ENCODE peak calls at places on chromosomes 7 and 10, in eight cellular contexts. H is transverse colon, C is H1, P is sigmoid colon, Y is SK-N-SH, D is upper lobe of left lung, T is stomach, L is GM12878. N is an unnamed sample.

GRCh38 chr7:44122529-44122928 is 819 bp downstream of the POLD2 start:
- DNase-seq in D (no peak), L (no peak), P (no peak), Y (peak; percentile 51), H (no peak), C (no peak), T (no peak), N (no peak)

GRCh38 chr7:135792866-135793265 is 44.3 kb upstream of the FAM180A start:
- DNase-seq in D (no peak), H (no peak), P (no peak), T (no peak), L (no peak), C (no peak), Y (no peak), N (no peak)

GRCh38 chr7:150003304-150003810 is 129.6 kb downstream of the ATP6V0E2 start:
- DNase-seq in T (no peak), D (no peak), P (no peak), H (no peak), L (no peak), Y (no peak), C (no peak), N (no peak)

GRCh38 chr7:15209385-15209784 is 306.8 kb upstream of the DGKB start:
- DNase-seq in H (no peak), T (no peak), L (no peak), D (no peak), Y (no peak), C (no peak), P (no peak), N (no peak)

GRCh38 chr10:49076741-49077521 is 38.4 kb downstream of the VSTM4 start:
- DNase-seq in P (no peak), D (no peak), Y (no peak), C (peak; percentile 17), T (no peak), L (peak; percentile 44), H (no peak), N (no peak)

GRCh38 chr10:89171996-89172395 is 35.1 kb downstream of the CH25H start:
- DNase-seq in L (no peak), Y (no peak), D (no peak), T (no peak), P (no peak), H (no peak), C (no peak), N (no peak)

GRCh38 chr7:151351967-151352366 is 10.4 kb downstream of the NUB1 start:
- DNase-seq in P (no peak), H (no peak), C (no peak), Y (no peak), D (no peak), T (no peak), L (no peak), N (no peak)

GRCh38 chr7:23291957-23292560 is 7.1 kb upstream of the MALSU1 start:
- DNase-seq in C (no peak), T (no peak), L (no peak), D (no peak), H (no peak), Y (no peak), P (no peak), N (no peak)

GRCh38 chr10:69973678-69974077 is 79.0 kb upstream of the MACROH2A2 start:
- DNase-seq in C (no peak), H (no peak), T (no peak), L (no peak), Y (no peak), D (no peak), P (no peak), N (no peak)

GRCh38 chr7:42614636-42615035 is 297.2 kb downstream of the C7orf25 start:
- DNase-seq in C (no peak), T (no peak), P (no peak), H (no peak), L (no peak), D (no peak), Y (no peak), N (no peak)

GRCh38 chr10:108365541-108365940 is 1201.0 kb upstream of the SORCS1 start:
- DNase-seq in D (no peak), P (no peak), C (no peak), H (no peak), L (no peak), Y (no peak), T (no peak), N (no peak)

GRCh38 chr10:16440396-16441105 is 3.7 kb downstream of the PTER start:
- DNase-seq in H (no peak), D (no peak), C (no peak), Y (peak; percentile 50), T (peak; percentile 56), L (no peak), P (no peak), N (no peak)

GRCh38 chr10:6721480-6721879 is 141.4 kb upstream of the PRKCQ start:
- DNase-seq in D (no peak), H (peak; percentile 29), P (peak; percentile 85), L (no peak), C (no peak), Y (peak; percentile 31), T (no peak), N (peak; percentile 79)

GRCh38 chr7:54292171-54292925 is 249.8 kb upstream of the VSTM2A start:
- DNase-seq in Y (no peak), H (no peak), C (no peak), T (no peak), D (no peak), P (no peak), L (no peak), N (no peak)
- TF ChIP-seq EP300 in Y (no peak), H (no peak), C (no peak), T (no peak), D (no peak), P (no peak), L (no peak), N (no peak)

GRCh38 chr10:75400163-75400768 is 1.3 kb downstream of the ZNF503 start:
- DNase-seq in D (peak; percentile 50), C (no peak), H (no peak), L (no peak), T (no peak), Y (peak; percentile 74), P (peak; percentile 85), N (no peak)
- TF ChIP-seq POLR2AphosphoS5 in D (no peak), C (no peak), H (no peak), L (no peak), T (no peak), Y (peak; percentile 41), P (no peak), N (no peak)

DNA sequence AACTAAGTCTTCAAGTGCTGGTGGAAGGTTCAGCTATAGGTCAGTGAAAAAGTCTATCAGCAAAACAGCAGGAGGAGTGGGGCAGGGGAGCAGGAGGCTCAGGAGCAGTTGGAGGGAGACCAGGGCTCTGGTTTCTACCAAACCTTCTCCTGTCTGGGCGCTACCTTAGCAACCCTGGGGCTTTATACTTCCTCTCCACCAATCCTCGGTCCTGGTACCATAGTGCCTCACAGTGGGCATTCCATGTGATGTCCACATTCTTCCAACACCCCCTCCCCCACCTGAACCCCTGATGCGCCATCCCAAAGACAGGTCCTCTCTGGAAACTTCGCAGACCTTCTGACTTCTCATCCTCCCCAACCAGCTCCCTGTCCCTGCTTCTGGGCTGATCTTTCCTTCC is 25.3 kb upstream of the ACSM6 start:
- DNase-seq in Y (no peak), L (no peak), T (no peak), P (no peak), D (no peak), H (no peak), C (no peak), N (no peak)
- TF ChIP-seq EP300 in Y (no peak), L (no peak), T (no peak), P (no peak), D (no peak), H (no peak), C (no peak), N (no peak)

DNA sequence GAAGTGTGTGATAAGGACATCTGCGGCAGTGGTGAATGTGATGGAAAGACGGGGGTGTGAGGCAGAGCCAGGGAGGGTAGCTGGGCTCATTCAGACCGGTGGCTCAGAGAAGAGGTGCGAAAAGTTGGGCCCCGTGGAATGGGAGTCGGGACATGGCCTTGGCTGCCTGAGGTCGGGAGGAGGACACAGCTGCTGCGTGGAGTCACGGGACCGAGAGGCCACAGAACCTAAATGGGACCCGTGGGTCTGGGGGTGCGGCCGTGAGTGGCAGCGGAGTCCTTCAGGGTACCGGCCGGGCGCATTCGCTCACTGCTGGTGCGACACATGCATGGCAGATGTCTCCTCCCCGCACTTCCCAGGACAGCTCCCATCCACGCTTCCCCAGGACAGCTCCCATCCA is 22.9 kb upstream of the LARP4B start:
- DNase-seq in P (peak; percentile 45), L (no peak), C (no peak), T (no peak), Y (no peak), H (no peak), D (peak; percentile 62), N (no peak)
- TF ChIP-seq POLR2AphosphoS5 in P (no peak), L (no peak), C (no peak), T (no peak), Y (no peak), H (no peak), D (no peak), N (no peak)

DNA sequence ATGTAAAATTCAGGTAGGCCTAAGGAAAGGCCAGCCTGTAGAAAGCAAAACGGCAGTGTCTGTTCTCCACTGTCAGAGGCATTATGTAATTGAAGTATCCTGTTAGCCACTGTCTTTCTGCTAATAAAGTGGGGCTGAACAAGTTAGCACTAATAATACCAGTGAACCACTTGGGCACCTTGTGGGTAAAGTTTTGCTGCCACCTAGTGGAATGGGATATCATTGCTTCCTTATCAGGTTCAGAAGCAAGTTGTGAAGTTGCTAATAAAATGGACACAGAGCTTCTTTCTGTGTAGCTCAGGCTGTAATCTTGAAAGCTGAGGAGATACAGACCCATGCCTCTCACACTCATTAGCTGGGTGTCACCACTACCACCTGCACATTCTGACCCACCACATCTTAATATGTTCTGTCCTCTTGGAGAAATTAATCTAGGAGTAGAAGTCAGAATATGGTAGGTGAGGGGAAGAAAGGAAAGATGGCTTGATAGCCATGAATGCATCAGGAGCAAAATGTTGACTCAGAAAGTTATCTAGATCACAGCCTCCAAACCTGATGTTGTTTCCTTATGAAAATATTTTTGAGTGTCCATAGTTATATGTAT is 175.1 kb downstream of the SEPTIN7 start:
- DNase-seq in P (no peak), C (no peak), Y (peak; percentile 72), L (peak; percentile 25), H (peak; percentile 31), D (no peak), T (no peak), N (no peak)
- TF ChIP-seq EP300 in P (no peak), C (no peak), Y (no peak), L (no peak), H (no peak), D (no peak), T (no peak), N (no peak)